ENCODE peak calls at places on chromosomes 13 and 19, in five cellular contexts. X is fibroblast of mammary gland; M is stimulated activated CD8-positive, alpha-beta memory T cell treated with anti-CD3 and anti-CD28 coated beads, Interleukin-12 subunit alpha, Interleukin-12 subunit beta, amount 100 ng/mL, for 1 hour; W is activated naive CD8-positive, alpha-beta T cell treated with anti-CD3 and anti-CD28 coated beads for 36 hours; T is retinal pigment epithelial cell. K is an unnamed sample.

GRCh38 chr19:48807590-48808308 is 3.1 kb downstream of the BCAT2 start:
- DNase-seq in X (no peak), W (no peak), M (no peak), T (no peak), K (no peak)

GRCh38 chr19:2235396-2236284 is 489 bp downstream of the PLEKHJ1 start:
- DNase-seq in T (no peak), M (no peak), X (no peak), W (peak; percentile 44), K (no peak)

GRCh38 chr19:48959341-48960239 is 4.9 kb downstream of the BAX start:
- DNase-seq in X (no peak), W (peak; percentile 17), T (no peak), M (no peak), K (no peak)

GRCh38 chr19:32519023-32519422 is 62.0 kb upstream of the PDCD5 start:
- DNase-seq in M (no peak), X (no peak), W (no peak), T (no peak), K (no peak)

GRCh38 chr13:29161653-29162052 is 341.5 kb downstream of the MTUS2 start:
- DNase-seq in T (no peak), X (no peak), M (no peak), W (no peak), K (no peak)

GRCh38 chr19:49798574-49798973 is 14.5 kb downstream of the FUZ start:
- DNase-seq in T (no peak), W (no peak), X (no peak), M (no peak), K (no peak)

GRCh38 chr13:66665991-66666390 is 564.1 kb downstream of the PCDH9 start:
- DNase-seq in M (no peak), X (peak; percentile 77), T (peak; percentile 85), W (no peak), K (no peak)

GRCh38 chr19:752652-753517 is 2.0 kb downstream of the MISP start:
- DNase-seq in T (no peak), W (no peak), X (peak; percentile 85), M (no peak), K (no peak)

GRCh38 chr19:13505761-13506549 is at the start of gene CACNA1A:
- DNase-seq in X (no peak), T (no peak), M (no peak), W (peak; percentile 31), K (no peak)

GRCh38 chr13:114132419-114133121 is at the start of gene RASA3:
- DNase-seq in M (peak; percentile 51), T (peak; percentile 49), W (peak; percentile 83), X (peak; percentile 68), K (no peak)

GRCh38 chr19:10896851-10897526 is 25.6 kb downstream of the CARM1 start:
- DNase-seq in M (no peak), W (no peak), T (no peak), X (no peak), K (no peak)

GRCh38 chr13:93230466-93230865 is 3.9 kb downstream of the GPC6 start:
- DNase-seq in M (no peak), T (no peak), X (peak; percentile 92), W (no peak), K (no peak)

GRCh38 chr19:3073159-3073563 is 10.9 kb upstream of the TLE5 start:
- DNase-seq in W (no peak), X (peak; percentile 72), T (peak; percentile 72), M (no peak), K (no peak)

GRCh38 chr13:63902141-63902540 is 2486.5 kb upstream of the PCDH20 start:
- DNase-seq in W (no peak), M (no peak), T (no peak), X (no peak), K (no peak)

GRCh38 chr19:55353803-55354697 is 469 bp downstream of the COX6B2 start:
- DNase-seq in M (peak; percentile 33), W (peak; percentile 64), T (no peak), X (peak; percentile 21), K (no peak)

GRCh38 chr13:101092985-101093384 is 323.3 kb downstream of the NALCN start:
- DNase-seq in T (peak; percentile 39), W (no peak), X (peak; percentile 3), M (no peak), K (no peak)

K was measured in CMK.